ENCODE peak calls at places on chromosomes 7 and 10, in eight cellular contexts. J is IMR-90; M is PC-9; K is effector memory CD4-positive, alpha-beta T cell; I is testis; G is left ventricle myocardium inferior; Y is thyroid gland; H is mesenchymal stem cell. C is an unnamed sample. For H3K9me3, the result is how much of the 10 kb centered on the place peaks cover.

GRCh38 chr7:77453531-77453930 is 37.4 kb upstream of the GSAP start:
- DNase-seq in I (no peak), G (no peak), K (no peak), M (no peak), H (no peak), J (peak), Y (no peak), C (no peak)

GRCh38 chr7:149198161-149198816 is 2.9 kb downstream of the ZNF282 start:
- DNase-seq in Y (no peak), M (no peak), G (no peak), J (no peak), K (no peak), I (no peak), H (no peak), C (no peak)

GRCh38 chr10:5545011-5545410 is 20.2 kb downstream of the CALML3 start:
- DNase-seq in M (no peak), G (no peak), J (no peak), H (no peak), Y (no peak), I (no peak), K (no peak), C (no peak)

GRCh38 chr10:68088030-68088396 is 12.9 kb upstream of the HERC4 start:
- DNase-seq in I (no peak), J (no peak), M (no peak), H (no peak), G (no peak), K (no peak), Y (no peak), C (no peak)

GRCh38 chr10:92239600-92240288 is 51.1 kb downstream of the CPEB3 start:
- DNase-seq in K (no peak), M (no peak), J (peak), H (peak), Y (no peak), G (peak), I (peak), C (peak)

GRCh38 chr10:21991785-21992184 is 11.7 kb downstream of the DNAJC1 start:
- DNase-seq in M (no peak), G (no peak), J (no peak), H (no peak), Y (no peak), I (no peak), K (no peak), C (no peak)

GRCh38 chr7:47586925-47587324 is 5.0 kb upstream of the TNS3 start:
- DNase-seq in M (peak), I (no peak), K (no peak), Y (peak), G (no peak), H (no peak), J (no peak), C (no peak)

GRCh38 chr10:80491251-80492102 is 37.4 kb downstream of the TSPAN14 start:
- DNase-seq in I (no peak), J (no peak), K (no peak), M (no peak), Y (no peak), H (no peak), G (no peak), C (no peak)

GRCh38 chr10:106078796-106079576 is 1085.5 kb downstream of the SORCS1 start:
- DNase-seq in Y (no peak), I (no peak), H (no peak), J (no peak), M (no peak), K (no peak), G (no peak), C (no peak)

GRCh38 chr10:79070091-79070610 is 1.4 kb downstream of the ZMIZ1 start:
- DNase-seq in M (no peak), Y (peak), G (peak), J (no peak), I (peak), H (peak), K (no peak), C (peak)

GRCh38 chr10:102150970-102151773 is 1.0 kb upstream of the NOLC1 start:
- DNase-seq in G (no peak), K (no peak), Y (no peak), I (no peak), H (peak), M (peak), J (peak), C (no peak)

GRCh38 chr7:54542920-54543539 is 855 bp downstream of the VSTM2A start:
- DNase-seq in M (no peak), Y (no peak), K (no peak), J (peak), H (peak), G (no peak), I (peak), C (no peak)

GRCh38 chr7:5429857-5430611 is 6.4 kb upstream of the TNRC18 start:
- DNase-seq in G (peak), H (no peak), I (peak), M (peak), Y (peak), J (peak), K (no peak), C (peak)

GRCh38 chr7:47814905-47815613 is 133.2 kb downstream of the PKD1L1 start:
- DNase-seq in I (no peak), M (no peak), Y (no peak), H (no peak), G (no peak), J (no peak), K (no peak), C (no peak)

GRCh38 chr7:43501881-43502280 is 81.0 kb upstream of the STK17A start:
- DNase-seq in G (no peak), M (no peak), K (no peak), I (no peak), H (peak), Y (no peak), J (peak), C (no peak)

GRCh38 chr10:130452096-130452495 is 315.9 kb downstream of the GLRX3 start:
- DNase-seq in G (no peak), I (no peak), K (no peak), M (no peak), Y (no peak), J (no peak), H (no peak), C (no peak)

GRCh38 chr10:129546106-129546505 is 79.1 kb downstream of the MGMT start:
- DNase-seq in J (no peak), I (no peak), Y (no peak), H (no peak), K (no peak), M (no peak), G (no peak), C (no peak)

GRCh38 chr7:71480814-71481213 is 348.9 kb downstream of the GALNT17 start:
- DNase-seq in J (no peak), I (no peak), Y (no peak), G (no peak), H (no peak), K (no peak), M (no peak), C (no peak)

GRCh38 chr7:77746824-77747165 is 50.5 kb downstream of the RSBN1L start:
- DNase-seq in K (no peak), G (no peak), Y (no peak), H (no peak), M (no peak), J (no peak), I (no peak), C (no peak)

GRCh38 chr10:58642283-58642682 is 129.6 kb downstream of the BICC1 start:
- DNase-seq in K (no peak), Y (no peak), J (peak), G (no peak), I (no peak), M (no peak), H (no peak), C (no peak)

GRCh38 chr10:15280974-15281373 is 90.1 kb downstream of the FAM171A1 start:
- DNase-seq in Y (no peak), G (no peak), I (no peak), J (no peak), K (no peak), M (no peak), H (no peak), C (no peak)

GRCh38 chr7:105990726-105991465 is 27.8 kb downstream of the CDHR3 start:
- DNase-seq in J (no peak), M (no peak), Y (peak), K (no peak), G (no peak), I (peak), H (no peak), C (no peak)
- H3K27ac ChIP-seq in J (no peak), M (no peak), Y (peak), K (no peak), G (no peak), I (no peak), H (no peak), C (no peak)

DNA sequence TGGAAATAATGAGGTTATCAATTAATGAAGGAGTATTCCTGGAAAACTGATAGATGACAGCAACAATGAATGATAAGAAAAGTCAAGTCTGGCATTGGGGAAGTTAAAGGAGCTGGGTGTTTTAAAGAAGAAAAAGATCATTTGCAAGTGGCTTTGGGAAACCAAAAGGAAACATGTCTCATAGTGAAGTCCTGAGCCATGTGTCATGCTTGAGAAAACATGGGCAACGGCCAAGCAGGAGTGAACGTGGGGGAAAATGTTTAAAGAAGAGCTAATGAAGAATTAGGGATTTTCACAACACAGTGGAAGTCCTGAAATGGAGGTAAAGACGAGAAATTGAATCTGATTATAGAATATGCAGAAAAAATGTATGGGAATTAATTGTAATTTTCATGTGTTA is 1383.2 kb upstream of the CELF2 start:
- DNase-seq in M (no peak), G (no peak), K (no peak), J (peak), Y (no peak), H (peak), I (no peak), C (no peak)
- H3K9me3 ChIP-seq in M (under half), G (under half), K (under half), J (under half), Y (under half), H (under half), I (under half), C (under half)

GRCh38 chr7:108449577-108449920 is 6.7 kb downstream of the NRCAM start:
- DNase-seq in M (no peak), J (no peak), K (no peak), I (no peak), H (no peak), Y (no peak), G (no peak), C (no peak)

GRCh38 chr7:108452707-108453106 is 3.5 kb downstream of the NRCAM start:
- DNase-seq in K (no peak), M (no peak), H (peak), I (no peak), G (no peak), J (peak), Y (no peak), C (no peak)

GRCh38 chr7:108450160-108450559 is 6.1 kb downstream of the NRCAM start:
- DNase-seq in J (no peak), M (no peak), I (no peak), H (no peak), Y (no peak), K (no peak), G (no peak), C (no peak)

GRCh38 chr7:108451296-108451848 is 4.9 kb downstream of the NRCAM start:
- DNase-seq in G (no peak), Y (no peak), K (no peak), M (no peak), I (no peak), J (no peak), H (no peak), C (no peak)

DNA sequence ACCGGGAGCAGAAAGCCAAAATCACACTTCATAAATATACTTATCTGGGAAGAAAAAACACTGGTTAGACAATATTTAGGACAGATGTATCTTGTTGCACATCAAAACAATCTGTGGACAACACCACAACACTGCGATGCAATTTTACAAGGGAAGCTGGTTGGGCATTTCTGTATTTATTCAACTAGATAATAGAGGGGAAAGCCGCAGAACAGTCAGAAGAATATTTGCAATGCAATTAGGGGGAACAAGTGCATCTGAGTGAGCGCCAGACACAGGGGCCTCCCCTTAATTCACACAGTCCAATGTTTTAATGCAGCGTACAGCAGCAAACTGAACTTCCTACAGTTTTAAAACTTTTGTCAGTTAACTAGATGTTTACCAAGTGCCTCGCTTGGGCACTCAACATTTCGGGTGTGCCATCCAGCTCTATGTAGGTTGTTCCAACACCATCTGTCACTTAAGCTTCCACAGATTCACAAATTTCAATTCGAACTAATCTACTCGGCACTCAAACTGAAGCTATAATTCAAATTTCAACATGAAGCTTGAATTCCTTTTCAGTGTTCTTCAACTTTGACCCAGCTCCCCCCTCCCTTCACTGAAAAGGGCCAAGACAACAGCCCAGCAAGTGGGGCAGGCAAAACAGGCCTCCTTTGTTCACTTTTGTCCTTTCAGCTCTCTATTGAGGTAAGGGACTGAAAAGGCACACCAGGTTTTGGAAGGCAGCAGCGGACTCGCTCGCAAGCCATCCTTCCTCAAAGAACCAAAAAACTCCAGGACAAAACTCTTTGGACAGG is 7.3 kb downstream of the NRCAM start:
- DNase-seq in G (no peak), H (no peak), K (no peak), I (no peak), J (no peak), M (no peak), Y (no peak), C (no peak)
- H3K4me3 ChIP-seq in G (no peak), H (no peak), K (no peak), I (no peak), J (no peak), M (no peak), Y (no peak), C (no peak)

GRCh38 chr7:30852744-30853288 is 58.8 kb upstream of the AQP1 start:
- DNase-seq in I (no peak), K (no peak), G (no peak), Y (no peak), M (no peak), H (no peak), J (no peak), C (no peak)
- H3K27ac ChIP-seq in I (no peak), K (no peak), G (peak), Y (peak), M (no peak), H (no peak), J (no peak), C (peak)

GRCh38 chr7:57437581-57437980 is 12.4 kb upstream of the ZNF716 start:
- DNase-seq in H (no peak), K (no peak), J (no peak), Y (no peak), M (no peak), I (no peak), G (no peak), C (no peak)
- H3K9me3 ChIP-seq in H (under half), K (under half), J (under half), Y (under half), M (under half), I (under half), G (under half), C (under half)

GRCh38 chr7:44985900-44986217 is 7.0 kb upstream of the MYO1G start:
- DNase-seq in J (no peak), G (no peak), Y (no peak), H (no peak), I (no peak), K (no peak), M (no peak), C (no peak)
- H3K4me3 ChIP-seq in J (peak), G (peak), Y (no peak), H (peak), I (peak), K (peak), M (peak), C (peak)

GRCh38 chr10:682931-683447 is 6.5 kb downstream of the DIP2C start:
- DNase-seq in K (no peak), J (no peak), G (no peak), M (no peak), I (no peak), H (no peak), Y (no peak), C (no peak)

GRCh38 chr10:683448-684071 is 5.9 kb downstream of the DIP2C start:
- DNase-seq in J (peak), Y (no peak), I (no peak), G (no peak), K (no peak), M (no peak), H (peak), C (peak)

GRCh38 chr10:687583-688286 is 1.7 kb downstream of the DIP2C start:
- DNase-seq in K (no peak), J (no peak), I (no peak), G (no peak), M (no peak), H (no peak), Y (no peak), C (no peak)

GRCh38 chr10:686155-686931 is 3.1 kb downstream of the DIP2C start:
- DNase-seq in J (no peak), H (no peak), K (no peak), G (no peak), I (no peak), Y (no peak), M (no peak), C (no peak)

DNA sequence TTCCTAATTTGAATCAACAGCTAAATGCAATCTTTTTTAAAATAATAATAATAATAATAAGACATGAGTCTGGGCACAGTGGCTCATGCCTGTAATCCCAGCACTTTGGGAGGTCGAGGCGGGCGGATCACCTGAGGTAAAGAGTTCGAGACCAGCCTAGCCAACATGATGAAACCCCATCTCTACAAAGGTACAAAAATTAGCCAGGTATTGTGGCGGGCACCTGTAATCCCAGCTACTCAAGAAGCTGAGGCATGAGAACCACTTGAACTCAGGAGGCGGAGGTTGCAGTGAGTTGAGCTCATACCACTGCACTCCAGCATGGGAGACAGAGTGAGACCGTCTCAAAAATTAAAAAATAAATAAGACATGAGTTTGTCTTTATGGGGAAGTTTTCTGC is 3.9 kb downstream of the DIP2C start:
- DNase-seq in K (no peak), I (no peak), J (no peak), G (no peak), M (no peak), Y (no peak), H (no peak), C (no peak)
- H3K27ac ChIP-seq in K (no peak), I (no peak), J (no peak), G (no peak), M (no peak), Y (no peak), H (no peak), C (no peak)

DNA sequence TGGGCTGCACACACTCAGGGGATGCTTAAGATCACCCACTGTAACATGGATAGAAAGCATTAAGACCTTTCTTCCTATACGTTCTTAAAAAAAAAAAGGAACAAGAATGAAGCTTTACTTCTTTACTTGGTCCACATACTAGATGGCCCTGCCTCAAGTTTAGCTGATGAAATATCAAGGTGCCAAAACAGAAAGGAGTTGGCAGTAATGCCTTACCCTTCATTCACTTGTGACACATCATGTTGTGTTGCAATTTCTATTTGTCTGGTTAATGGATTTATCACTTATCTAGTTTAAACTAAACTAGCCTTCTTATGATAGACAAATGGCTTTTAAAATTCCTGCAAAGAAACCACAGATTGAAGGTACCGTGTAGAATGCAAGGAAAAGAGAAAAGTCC is 720.3 kb downstream of the CCSER2 start:
- DNase-seq in M (no peak), Y (no peak), H (no peak), G (no peak), J (no peak), K (no peak), I (no peak), C (no peak)
- H3K9me3 ChIP-seq in M (under half), Y (under half), H (under half), G (under half), J (under half), K (under half), I (under half), C (under half)

C was measured in psoas muscle.